ENCODE peak calls at places on chromosome 9, in eight cellular contexts. D is testis, X is AG10803, O is transverse colon, N is GM12865, E is cardiac muscle cell, Q is fibroblast of lung, F is fibroblast of mammary gland. H is an unnamed sample.

GRCh38 chr9:22044583-22044982 is 35.5 kb upstream of the CDKN2B start:
- DNase-seq in X (peak), Q (peak), D (no peak), F (peak), E (no peak), N (no peak), O (no peak), H (peak)

GRCh38 chr9:82682431-82682830 is 380.5 kb downstream of the RASEF start:
- DNase-seq in Q (no peak), O (no peak), D (no peak), X (no peak), F (no peak), N (no peak), E (no peak), H (no peak)

GRCh38 chr9:133960568-133961129 is 31.5 kb downstream of the VAV2 start:
- DNase-seq in Q (no peak), X (peak), O (no peak), F (no peak), E (no peak), N (no peak), D (peak), H (no peak)

GRCh38 chr9:22514866-22515265 is 68.2 kb downstream of the DMRTA1 start:
- DNase-seq in X (no peak), N (no peak), Q (no peak), E (no peak), D (no peak), F (peak), O (no peak), H (no peak)

GRCh38 chr9:28379082-28379481 is 805.8 kb upstream of the C9orf72 start:
- DNase-seq in E (no peak), N (no peak), D (no peak), Q (no peak), F (no peak), O (no peak), X (no peak), H (no peak)

GRCh38 chr9:135906291-135907005 is 898 bp downstream of the CAMSAP1 start:
- DNase-seq in O (peak), D (peak), N (peak), E (peak), X (peak), Q (peak), F (peak), H (peak)

GRCh38 chr9:2679011-2679410 is 38.3 kb upstream of the KCNV2 start:
- DNase-seq in E (no peak), F (peak), Q (no peak), D (no peak), X (no peak), O (no peak), N (no peak), H (no peak)

GRCh38 chr9:14245901-14246525 is 67.9 kb downstream of the NFIB start:
- DNase-seq in F (no peak), X (peak), Q (peak), N (no peak), O (no peak), E (no peak), D (no peak), H (peak)

GRCh38 chr9:3181049-3181953 is 337.4 kb upstream of the PUM3 start:
- DNase-seq in D (peak), E (peak), N (peak), O (peak), F (peak), Q (no peak), X (no peak), H (peak)

GRCh38 chr9:3241290-3241689 is 284.5 kb downstream of the RFX3 start:
- DNase-seq in F (peak), E (peak), Q (peak), X (no peak), O (no peak), N (no peak), D (no peak), H (peak)

GRCh38 chr9:134518004-134518606 is 123.5 kb upstream of the COL5A1 start:
- DNase-seq in X (peak), Q (no peak), E (no peak), N (no peak), O (no peak), D (no peak), F (peak), H (no peak)

GRCh38 chr9:5864446-5864845 is 26.2 kb upstream of the MLANA start:
- DNase-seq in D (no peak), N (no peak), Q (no peak), F (no peak), E (no peak), X (no peak), O (no peak), H (no peak)

GRCh38 chr9:121353246-121353975 is 16.6 kb downstream of the STOM start:
- DNase-seq in F (no peak), D (no peak), N (peak), Q (no peak), O (no peak), X (no peak), E (no peak), H (no peak)

GRCh38 chr9:28779240-28779639 is 1206.0 kb upstream of the C9orf72 start:
- DNase-seq in N (no peak), E (no peak), Q (no peak), X (no peak), F (peak), O (no peak), D (no peak), H (no peak)

GRCh38 chr9:114836769-114837168 is 30.9 kb upstream of the TNFSF15 start:
- DNase-seq in F (peak), D (no peak), Q (no peak), O (no peak), N (no peak), E (no peak), X (peak), H (no peak)

GRCh38 chr9:90092512-90092911 is 487.7 kb downstream of the GADD45G start:
- DNase-seq in D (no peak), E (no peak), O (no peak), Q (no peak), F (no peak), N (no peak), X (no peak), H (no peak)

GRCh38 chr9:131318211-131318610 is 28.7 kb downstream of the PLPP7 start:
- DNase-seq in F (peak), N (no peak), E (no peak), D (no peak), X (peak), Q (no peak), O (no peak), H (no peak)

GRCh38 chr9:109861499-109861898 is 81.5 kb downstream of the PALM2AKAP2 start:
- DNase-seq in E (no peak), X (peak), D (no peak), Q (peak), N (no peak), O (no peak), F (peak), H (no peak)

GRCh38 chr9:81575976-81576375 is 113.4 kb downstream of the TLE1 start:
- DNase-seq in E (no peak), O (no peak), Q (peak), D (no peak), N (no peak), F (peak), X (peak), H (peak)

GRCh38 chr9:31608413-31608812 is 776.0 kb upstream of the ACO1 start:
- DNase-seq in N (no peak), F (peak), Q (peak), O (no peak), D (no peak), X (no peak), E (no peak), H (peak)

GRCh38 chr9:131279196-131279926 is 3.1 kb upstream of the FAM78A start:
- DNase-seq in N (no peak), O (no peak), Q (no peak), F (no peak), E (peak), X (no peak), D (no peak), H (no peak)

GRCh38 chr9:70677336-70677735 is 262.9 kb upstream of the KLF9 start:
- DNase-seq in F (no peak), D (peak), Q (no peak), E (no peak), X (no peak), N (no peak), O (no peak), H (no peak)

GRCh38 chr9:37924538-37924937 is 20.6 kb upstream of the SLC25A51 start:
- DNase-seq in N (no peak), F (no peak), D (no peak), O (no peak), Q (no peak), X (no peak), E (no peak), H (no peak)

GRCh38 chr9:134502261-134503211 is 139.1 kb upstream of the COL5A1 start:
- DNase-seq in O (peak), E (peak), Q (peak), F (peak), X (peak), N (no peak), D (peak), H (peak)

DNA sequence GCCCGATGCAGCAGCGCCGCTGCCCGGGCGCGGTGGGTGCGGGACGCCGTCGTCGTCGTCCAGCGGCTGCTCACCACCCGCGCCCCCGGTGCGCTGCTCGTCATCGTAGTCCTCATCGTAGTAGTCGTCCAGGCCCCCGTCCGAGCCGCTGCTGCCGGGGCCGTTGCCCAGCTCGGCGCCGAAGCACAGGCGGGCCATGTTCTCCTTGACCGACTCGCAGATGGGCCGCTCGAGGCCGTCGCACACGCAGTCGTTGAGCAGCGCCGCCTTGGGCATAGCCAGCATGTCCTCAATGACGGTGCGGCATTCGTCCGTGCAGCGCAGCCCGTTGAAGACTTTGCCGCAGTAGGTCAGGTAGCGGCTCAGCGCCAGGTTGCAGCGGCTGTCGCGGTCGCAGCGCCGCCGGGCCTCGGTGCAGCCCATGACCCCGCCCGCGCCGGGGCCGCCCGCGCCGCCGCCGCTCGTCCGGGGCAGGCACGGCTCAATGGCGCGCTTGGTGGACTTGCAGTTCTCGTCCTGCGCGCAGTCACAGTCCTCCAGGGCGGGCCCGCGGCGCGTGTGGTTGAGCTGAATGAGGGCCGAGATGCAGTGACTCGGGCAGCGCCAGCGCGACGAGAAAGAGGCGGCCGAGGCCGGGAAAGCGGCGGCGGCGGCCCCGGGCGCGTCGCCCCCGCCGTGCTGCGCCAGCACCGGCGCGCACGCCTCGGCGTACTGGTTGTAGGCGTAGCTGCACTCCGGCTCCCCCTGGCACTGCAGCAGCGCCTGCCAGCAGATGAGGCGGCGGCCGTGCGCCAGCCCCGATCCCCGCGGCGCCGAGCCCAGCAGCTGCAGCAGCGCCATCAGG is 1.2 kb downstream of the GAS1 start:
- DNase-seq in F (peak), X (peak), D (peak), O (peak), Q (peak), N (peak), E (peak), H (peak)
- H3K4me3 ChIP-seq in F (peak), X (peak), D (peak), O (peak), Q (peak), N (no peak), E (peak), H (peak)

GRCh38 chr9:136949817-136950655 is 2.0 kb upstream of the LCN12 start:
- DNase-seq in E (peak), X (peak), N (peak), F (peak), D (peak), Q (peak), O (peak), H (peak)
- TF ChIP-seq CTCF in E (no peak), X (no peak), N (peak), F (no peak), D (peak), Q (no peak), O (peak), H (no peak)

GRCh38 chr9:21015122-21015815 is 16.2 kb downstream of the HACD4 start:
- DNase-seq in F (peak), D (no peak), X (peak), N (no peak), O (no peak), Q (no peak), E (no peak), H (peak)
- H3K4me3 ChIP-seq in F (no peak), D (no peak), X (no peak), N (no peak), O (no peak), Q (no peak), E (no peak), H (no peak)

GRCh38 chr9:78026416-78026815 is 5.2 kb downstream of the GNAQ start:
- DNase-seq in Q (peak), D (no peak), N (no peak), X (no peak), F (peak), E (no peak), O (no peak), H (no peak)

GRCh38 chr9:78017294-78017693 is 14.3 kb downstream of the GNAQ start:
- DNase-seq in D (no peak), O (no peak), E (no peak), N (no peak), F (no peak), X (no peak), Q (no peak), H (no peak)

GRCh38 chr9:78023003-78023741 is 8.4 kb downstream of the GNAQ start:
- DNase-seq in F (peak), O (no peak), Q (peak), N (no peak), X (peak), D (no peak), E (no peak), H (peak)

GRCh38 chr9:78025186-78025585 is 6.4 kb downstream of the GNAQ start:
- DNase-seq in D (no peak), F (no peak), X (no peak), E (no peak), O (no peak), N (no peak), Q (no peak), H (no peak)

GRCh38 chr9:78021692-78022091 is 9.9 kb downstream of the GNAQ start:
- DNase-seq in X (no peak), E (no peak), N (no peak), F (no peak), Q (no peak), D (peak), O (peak), H (peak)
- TF ChIP-seq CTCF in X (no peak), E (peak), N (no peak), F (no peak), Q (no peak), D (no peak), O (no peak), H (peak)

DNA sequence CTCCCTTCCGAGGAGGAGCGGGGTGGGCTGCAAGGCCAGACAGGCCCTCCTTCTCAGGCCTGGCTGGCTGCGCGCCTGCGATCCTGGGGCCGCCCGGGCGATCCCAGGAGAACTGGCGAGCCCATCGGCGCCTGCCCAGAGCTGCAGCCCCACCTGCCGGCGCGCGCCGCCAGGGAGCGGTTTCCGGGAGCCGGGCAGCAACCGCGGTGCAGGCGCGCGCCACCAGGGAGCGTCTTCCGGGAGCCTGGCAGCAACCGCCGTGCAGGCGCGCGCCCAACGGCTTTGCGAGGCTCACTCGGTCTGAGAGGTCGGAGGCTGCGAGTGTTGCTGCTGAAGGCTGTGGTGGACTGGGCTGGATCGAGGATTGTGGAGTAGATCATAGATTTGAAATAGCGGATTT is 668.7 kb downstream of the SPATA31A6 start:
- DNase-seq in D (peak), Q (no peak), E (peak), N (peak), F (peak), O (no peak), X (peak), H (peak)
- H3K4me3 ChIP-seq in D (peak), Q (no peak), E (peak), N (peak), F (no peak), O (no peak), X (no peak), H (peak)

GRCh38 chr9:99821187-99822095 is at the start of gene NR4A3:
- DNase-seq in N (peak), F (peak), X (peak), D (peak), E (peak), O (peak), Q (peak), H (peak)
- TF ChIP-seq CTCF in N (peak), F (peak), X (peak), D (peak), E (peak), O (peak), Q (peak), H (peak)

DNA sequence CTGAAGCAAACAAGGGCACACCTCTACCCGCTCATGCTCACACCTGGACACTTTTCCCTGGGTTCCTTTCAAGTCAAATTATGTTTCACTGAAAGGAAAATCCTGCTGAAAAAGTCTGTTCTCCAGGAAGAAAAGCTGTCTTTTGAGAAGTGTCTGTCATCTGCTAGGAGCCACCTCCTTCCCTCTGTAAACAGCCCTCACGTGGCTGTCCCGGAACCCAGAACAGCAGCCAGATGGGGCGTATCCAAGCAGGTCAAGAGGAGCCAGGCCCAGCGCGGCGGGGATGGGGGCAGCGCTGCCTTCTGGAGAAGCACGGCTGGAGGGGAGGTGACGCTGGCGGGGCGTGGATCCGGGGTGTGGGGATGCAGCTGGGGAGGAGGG is at the start of gene PNPLA7:
- DNase-seq in E (peak), D (peak), O (peak), N (peak), F (peak), Q (peak), X (peak), H (peak)
- H3K4me3 ChIP-seq in E (peak), D (peak), O (peak), N (peak), F (peak), Q (peak), X (peak), H (peak)